ENCODE peak calls at places on chromosome 6, in four cellular contexts. H is T follicular helper cell; C is astrocyte of the hippocampus; E is activated T-helper 1 cell treated with anti-CD3 and anti-CD28 coated beads, Interleukin-2, amount 50 U/mL, for 16 hours. B is an unnamed sample.

GRCh38 chr6:52263709-52264320 is 19.5 kb upstream of the IL17F start:
- DNase-seq in H (peak), C (peak), E (peak), B (peak)

GRCh38 chr6:107819217-107819616 is 4.9 kb downstream of the SCML4 start:
- DNase-seq in H (no peak), C (no peak), E (no peak), B (no peak)

GRCh38 chr6:100913400-100914276 is 32.5 kb upstream of the ASCC3 start:
- DNase-seq in H (no peak), C (no peak), E (no peak), B (peak)

GRCh38 chr6:44223471-44224153 is at the start of gene SLC29A1:
- DNase-seq in H (peak), C (peak), E (peak), B (peak)

GRCh38 chr6:53679446-53679933 is 13.9 kb upstream of the KLHL31 start:
- DNase-seq in H (no peak), C (peak), E (no peak), B (peak)

GRCh38 chr6:84033523-84034451 is at the start of gene MRAP2:
- DNase-seq in H (no peak), C (peak), E (no peak), B (no peak)

GRCh38 chr6:116975600-116975999 is 98.6 kb downstream of the RFX6 start:
- DNase-seq in H (no peak), C (no peak), E (no peak), B (peak)

GRCh38 chr6:154154389-154154967 is 115.4 kb downstream of the OPRM1 start:
- DNase-seq in H (peak), C (peak), E (peak), B (peak)

GRCh38 chr6:157625111-157625510 is 197.9 kb upstream of the SNX9 start:
- DNase-seq in H (no peak), C (no peak), E (no peak), B (no peak)

GRCh38 chr6:89449182-89449581 is 16.2 kb downstream of the ANKRD6 start:
- DNase-seq in H (no peak), C (no peak), E (no peak), B (no peak)

GRCh38 chr6:39062014-39062740 is 13.6 kb downstream of the GLP1R start:
- DNase-seq in H (no peak), C (no peak), E (no peak), B (no peak)

GRCh38 chr6:88166901-88167624 is 916 bp upstream of the CNR1 start:
- DNase-seq in H (no peak), C (peak), E (no peak), B (no peak)

GRCh38 chr6:34145161-34146020 is 496 bp downstream of the GRM4 start:
- DNase-seq in H (no peak), C (peak), E (no peak), B (peak)

GRCh38 chr6:114339706-114340105 is 3.1 kb downstream of the HS3ST5 start:
- DNase-seq in H (no peak), C (peak), E (no peak), B (no peak)

GRCh38 chr6:81331526-81331925 is 421.0 kb downstream of the TENT5A start:
- DNase-seq in H (no peak), C (peak), E (no peak), B (peak)

GRCh38 chr6:111792241-111792640 is 81.0 kb downstream of the FYN start:
- DNase-seq in H (no peak), C (no peak), E (no peak), B (no peak)